ENCODE peak calls at places on chromosomes 6 and 20, in seven cellular contexts. O is IMR-90, A is esophagus squamous epithelium, P is astrocyte, J is HepG2, H is Peyer's patch, R is keratinocyte. K is an unnamed sample.

GRCh38 chr6:131059486-131059885 is 3.6 kb downstream of the EPB41L2 start:
- DNase-seq in O (peak; percentile 73), R (no peak), A (no peak), P (peak; percentile 50), J (no peak), H (no peak), K (no peak)

GRCh38 chr6:132504757-132505156 is 8.2 kb downstream of the STX7 start:
- DNase-seq in H (no peak), R (no peak), O (no peak), J (no peak), A (no peak), P (no peak), K (no peak)

GRCh38 chr6:55562318-55562717 is 16.7 kb downstream of the HMGCLL1 start:
- DNase-seq in R (no peak), H (no peak), O (no peak), A (no peak), P (no peak), J (no peak), K (no peak)

GRCh38 chr20:39282619-39283092 is 320.5 kb downstream of the DHX35 start:
- DNase-seq in R (no peak), P (no peak), J (no peak), H (no peak), O (no peak), A (no peak), K (no peak)

GRCh38 chr20:47665221-47665991 is 119.9 kb downstream of the SULF2 start:
- DNase-seq in R (peak; percentile 59), O (no peak), A (no peak), H (no peak), P (no peak), J (no peak), K (peak; percentile 96)

GRCh38 chr20:4896971-4897497 is 104.3 kb downstream of the SLC23A2 start:
- DNase-seq in O (no peak), P (no peak), H (no peak), R (no peak), A (no peak), J (no peak), K (no peak)

GRCh38 chr6:97074785-97075184 is 150.3 kb downstream of the KLHL32 start:
- DNase-seq in J (no peak), P (no peak), A (no peak), O (no peak), H (no peak), R (no peak), K (no peak)

GRCh38 chr6:146974346-146974745 is 229.9 kb upstream of the STXBP5 start:
- DNase-seq in P (no peak), O (no peak), A (no peak), J (no peak), H (no peak), R (no peak), K (no peak)

GRCh38 chr6:149393002-149393679 is 6.9 kb upstream of the SUMO4 start:
- DNase-seq in O (peak; percentile 35), R (no peak), A (no peak), P (peak; percentile 24), J (no peak), H (no peak), K (no peak)

GRCh38 chr6:84027340-84028183 is 6.0 kb upstream of the MRAP2 start:
- DNase-seq in P (peak; percentile 65), O (peak; percentile 21), H (no peak), R (peak; percentile 42), J (no peak), A (no peak), K (peak; percentile 70)

GRCh38 chr20:44166477-44166876 is 20.5 kb downstream of the JPH2 start:
- DNase-seq in P (peak; percentile 65), A (no peak), O (peak; percentile 12), J (no peak), H (no peak), R (no peak), K (no peak)

GRCh38 chr6:136465766-136466303 is 84.4 kb downstream of the MAP7 start:
- DNase-seq in A (no peak), O (peak; percentile 22), H (no peak), P (no peak), J (no peak), R (no peak), K (no peak)

GRCh38 chr6:22880686-22881433 is 311.5 kb downstream of the HDGFL1 start:
- DNase-seq in O (peak; percentile 99), J (peak; percentile 10), A (no peak), P (peak; percentile 99), H (no peak), R (peak; percentile 38), K (peak; percentile 77)

GRCh38 chr6:99187429-99187828 is 162.0 kb downstream of the FAXC start:
- DNase-seq in O (no peak), R (no peak), H (no peak), A (no peak), P (peak; percentile 2), J (no peak), K (peak; percentile 5)

GRCh38 chr20:61130156-61130555 is 121.9 kb upstream of the CDH4 start:
- DNase-seq in R (no peak), H (no peak), A (no peak), O (no peak), J (no peak), P (no peak), K (no peak)

GRCh38 chr20:36754656-36755222 is 8.8 kb upstream of the NDRG3 start:
- DNase-seq in R (peak; percentile 41), O (peak; percentile 88), J (peak; percentile 84), H (peak; percentile 76), P (peak; percentile 48), A (no peak), K (peak; percentile 79)

GRCh38 chr20:46901638-46902037 is 7.0 kb downstream of the EYA2 start:
- DNase-seq in A (no peak), P (no peak), R (no peak), J (no peak), O (no peak), H (no peak), K (peak; percentile 82)

GRCh38 chr6:130223508-130223907 is 757 bp upstream of the SAMD3 start:
- DNase-seq in P (no peak), A (no peak), J (no peak), R (no peak), H (peak; percentile 66), O (no peak), K (no peak)

GRCh38 chr20:53917145-53918009 is 153.0 kb downstream of the BCAS1 start:
- DNase-seq in H (peak; percentile 59), O (no peak), P (peak; percentile 64), A (no peak), J (no peak), R (no peak), K (no peak)

GRCh38 chr6:158536084-158536890 is 23.6 kb upstream of the TMEM181 start:
- DNase-seq in O (peak; percentile 65), R (no peak), H (peak; percentile 86), J (peak; percentile 84), P (peak; percentile 47), A (no peak), K (peak; percentile 76)

GRCh38 chr6:88916615-88917198 is 46.7 kb downstream of the RNGTT start:
- DNase-seq in O (no peak), J (no peak), H (no peak), A (no peak), P (no peak), R (no peak), K (no peak)

GRCh38 chr6:38151580-38152500 is 332.3 kb downstream of the ZFAND3 start:
- DNase-seq in P (no peak), H (no peak), A (no peak), O (no peak), R (no peak), J (no peak), K (no peak)

GRCh38 chr6:111803384-111803783 is 69.9 kb downstream of the FYN start:
- DNase-seq in A (no peak), R (no peak), H (no peak), P (no peak), J (no peak), O (no peak), K (no peak)

GRCh38 chr6:135182993-135183531 is 2.0 kb downstream of the MYB start:
- DNase-seq in A (no peak), R (no peak), P (no peak), O (no peak), H (peak; percentile 88), J (no peak), K (no peak)

DNA sequence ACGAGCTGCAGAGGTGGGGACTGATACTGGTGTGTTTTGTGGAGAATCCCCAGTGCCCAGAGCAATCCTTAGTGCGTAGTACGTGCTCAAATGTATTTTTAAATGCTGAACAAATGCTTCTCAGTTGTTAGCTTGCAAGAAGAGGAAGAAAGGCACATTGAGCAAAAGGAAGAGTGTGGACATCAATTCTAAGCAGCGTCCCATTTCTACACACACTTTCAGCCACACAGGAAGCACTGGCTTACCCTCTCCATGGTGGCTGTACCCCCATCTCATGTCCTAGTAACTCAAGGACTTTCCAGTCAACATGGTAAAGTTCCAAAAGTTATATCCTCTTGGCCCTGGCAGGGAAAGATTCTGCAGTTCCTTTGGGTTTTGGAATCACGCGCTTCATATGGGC is 98.8 kb upstream of the NXT1 start:
- DNase-seq in P (no peak), J (no peak), R (no peak), A (no peak), H (no peak), O (no peak), K (no peak)
- H3K27ac ChIP-seq in P (no peak overlapping the region), J (no peak overlapping the region), R (no peak overlapping the region), A (no peak overlapping the region), H (no peak overlapping the region), O (no peak overlapping the region), K (no peak overlapping the region)

GRCh38 chr20:5933802-5934436 is 16.4 kb downstream of the TRMT6 start:
- DNase-seq in P (no peak), H (no peak), A (no peak), O (no peak), J (peak; percentile 71), R (no peak), K (peak; percentile 36)
- TF ChIP-seq CTCF in P (no peak), H (no peak), A (no peak), O (no peak), J (peak; percentile 85), R (peak; percentile 39), K (peak; percentile 38)

DNA sequence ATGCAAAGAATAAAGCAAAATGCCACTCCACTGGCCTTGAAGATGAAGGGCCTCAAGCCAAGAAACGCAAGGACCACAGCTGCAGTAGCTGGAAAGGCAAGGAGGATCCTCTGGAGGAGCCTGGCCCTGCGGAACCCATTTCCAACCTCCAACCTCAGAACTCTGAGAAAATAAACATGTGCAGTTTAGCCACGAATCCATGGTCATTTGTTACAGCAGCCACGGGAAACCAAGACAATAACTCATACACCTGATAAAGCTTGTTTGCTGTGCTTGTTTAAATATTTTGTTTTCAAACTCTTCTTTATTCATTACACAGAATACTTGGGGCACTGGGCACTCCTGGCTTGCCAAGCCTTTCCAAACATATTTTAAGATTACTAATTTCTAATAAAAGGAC is 10.4 kb downstream of the SERPINB6 start:
- DNase-seq in O (peak; percentile 38), J (no peak), P (no peak), R (no peak), H (no peak), A (no peak), K (no peak)
- H3K27ac ChIP-seq in O (peak overlapping the region; percentile 39), J (no peak overlapping the region), P (peak overlapping the region; percentile 52), R (no peak overlapping the region), H (no peak overlapping the region), A (peak overlapping the region; percentile 4), K (no peak overlapping the region)

DNA sequence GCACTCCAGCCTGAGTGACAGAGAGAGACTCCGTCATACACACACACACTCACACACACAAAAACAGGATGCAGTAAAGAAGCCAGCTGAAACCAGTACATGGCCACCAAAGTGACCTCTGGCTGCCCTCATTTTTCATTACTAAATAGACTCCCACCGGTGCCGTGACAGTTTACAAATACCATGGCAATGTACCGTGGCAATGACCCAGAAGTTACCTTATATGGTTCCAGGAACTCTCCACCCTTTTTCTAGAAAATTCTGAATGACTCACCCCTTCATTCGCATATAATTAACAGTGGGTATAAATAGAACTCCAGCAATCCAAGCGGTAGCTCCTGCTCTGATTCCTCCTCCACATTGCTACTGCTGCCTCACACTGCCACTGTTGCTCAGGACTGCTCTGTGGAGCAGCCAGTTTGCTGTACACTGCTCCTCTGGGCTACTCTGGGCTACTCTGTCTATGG is 57.7 kb downstream of the SNX5 start:
- DNase-seq in O (peak; percentile 81), R (no peak), A (no peak), H (peak; percentile 48), P (peak; percentile 93), J (no peak), K (peak; percentile 28)
- TF ChIP-seq CTCF in O (peak; percentile 12), R (no peak), A (no peak), H (no peak), P (no peak), J (no peak), K (no peak)